ENCODE peak calls at places on chromosomes 2 and 18, in four cellular contexts. K, Z, O and V are unnamed samples.

GRCh38 chr18:36283448-36283847 is 14.1 kb upstream of the FHOD3 start:
- DNase-seq in K (no peak), Z (no peak), O (no peak), V (no peak)

GRCh38 chr2:8514748-8515389 is 167.0 kb upstream of the ID2 start:
- DNase-seq in K (peak; percentile 35), Z (no peak), O (no peak), V (no peak)

GRCh38 chr2:19611491-19612332 is 253.3 kb upstream of the OSR1 start:
- DNase-seq in K (no peak), Z (peak; percentile 80), O (no peak), V (no peak)

GRCh38 chr2:20012032-20012281 is 511 bp downstream of the MATN3 start:
- DNase-seq in K (no peak), Z (no peak), O (no peak), V (no peak)

GRCh38 chr2:176128172-176129012 is 1.1 kb upstream of the HOXD8 start:
- DNase-seq in K (no peak), Z (no peak), O (no peak), V (no peak)

GRCh38 chr2:54457326-54458023 is 1.3 kb downstream of the SPTBN1 start:
- DNase-seq in K (no peak), Z (no peak), O (peak; percentile 37), V (peak; percentile 50)

GRCh38 chr2:150876201-150877085 is 385.2 kb downstream of the RBM43 start:
- DNase-seq in K (no peak), Z (peak; percentile 16), O (no peak), V (no peak)

GRCh38 chr2:239519921-239520585 is 119.2 kb upstream of the HDAC4 start:
- DNase-seq in K (no peak), Z (no peak), O (no peak), V (no peak)

GRCh38 chr2:46001290-46001689 is 295.9 kb upstream of the EPAS1 start:
- DNase-seq in K (no peak), Z (no peak), O (no peak), V (no peak)

GRCh38 chr2:70964596-70965386 is 13.6 kb upstream of the ANKRD53 start:
- DNase-seq in K (peak; percentile 82), Z (no peak), O (peak; percentile 67), V (peak; percentile 47)

GRCh38 chr2:240783819-240784621 is 36.0 kb downstream of the KIF1A start:
- DNase-seq in K (no peak), Z (no peak), O (no peak), V (no peak)

GRCh38 chr2:20229322-20230201 is 4.6 kb upstream of the SDC1 start:
- DNase-seq in K (no peak), Z (peak; percentile 76), O (no peak), V (no peak)

GRCh38 chr2:240775911-240776310 is 44.1 kb downstream of the KIF1A start:
- DNase-seq in K (no peak), Z (no peak), O (peak; percentile 22), V (peak; percentile 15)

GRCh38 chr2:37477921-37478320 is 133.5 kb downstream of the QPCT start:
- DNase-seq in K (no peak), Z (no peak), O (no peak), V (no peak)

GRCh38 chr2:52732849-52733395 is 1034.7 kb upstream of the CHAC2 start:
- DNase-seq in K (no peak), Z (no peak), O (no peak), V (no peak)

GRCh38 chr2:199747427-199747826 is 103.6 kb downstream of the FTCDNL1 start:
- DNase-seq in K (no peak), Z (no peak), O (no peak), V (peak; percentile 24)

GRCh38 chr2:237060518-237061312 is 25.0 kb upstream of the COPS8 start:
- DNase-seq in K (no peak), Z (peak; percentile 70), O (peak; percentile 42), V (no peak)